ENCODE peak calls at places on chromosome 20, in five cellular contexts. L is breast epithelium, X is heart left ventricle, Z is PC-9, G is endothelial cell of umbilical vein. W is an unnamed sample.
A peak's percentile ranks its signal among the peaks of the same experiment; 100 is the strongest.

GRCh38 chr20:61405007-61405406 is 152.9 kb downstream of the CDH4 start:
- DNase-seq in L (no peak), X (no peak), Z (no peak), G (no peak), W (no peak)

GRCh38 chr20:20295621-20296498 is 72.0 kb upstream of the INSM1 start:
- DNase-seq in L (no peak), X (no peak), Z (no peak), G (no peak), W (no peak)

GRCh38 chr20:45425561-45425960 is 9.6 kb downstream of the PIGT start:
- DNase-seq in L (no peak), X (no peak), Z (no peak), G (no peak), W (no peak)

GRCh38 chr20:19975901-19976300 is 41.3 kb upstream of the NAA20 start:
- DNase-seq in L (no peak), X (peak; percentile 52), Z (no peak), G (no peak), W (peak; percentile 45)

GRCh38 chr20:13800728-13801134 is 15.9 kb downstream of the NDUFAF5 start:
- DNase-seq in L (peak; percentile 95), X (peak; percentile 98), Z (peak; percentile 79), G (peak; percentile 71), W (peak; percentile 81)

GRCh38 chr20:46779831-46780230 is 70.4 kb downstream of the SLC2A10 start:
- DNase-seq in L (no peak), X (no peak), Z (no peak), G (no peak), W (no peak)

GRCh38 chr20:24718696-24719095 is 230.4 kb upstream of the CST7 start:
- DNase-seq in L (no peak), X (no peak), Z (peak; percentile 25), G (no peak), W (no peak)

GRCh38 chr20:12077835-12078374 is 160.2 kb downstream of the BTBD3 start:
- DNase-seq in L (no peak), X (no peak), Z (no peak), G (no peak), W (no peak)

GRCh38 chr20:7980332-7981046 is 39.1 kb downstream of the TMX4 start:
- DNase-seq in L (no peak), X (no peak), Z (peak; percentile 2), G (peak; percentile 58), W (peak; percentile 72)

GRCh38 chr20:38119446-38119845 is 45.6 kb downstream of the TGM2 start:
- DNase-seq in L (no peak), X (no peak), Z (no peak), G (no peak), W (no peak)

GRCh38 chr20:63854766-63855362 is 6.4 kb upstream of the ABHD16B start:
- DNase-seq in L (no peak), X (peak; percentile 81), Z (no peak), G (no peak), W (peak; percentile 10)

GRCh38 chr20:36862857-36863668 is 12.9 kb upstream of the TLDC2 start:
- DNase-seq in L (no peak), X (no peak), Z (no peak), G (peak; percentile 19), W (peak; percentile 58)
- H3K4me1 ChIP-seq in L (peaks cover 7% of the 10 kb centered on the region), X (peaks cover 23% of the 10 kb centered on the region), Z (peaks cover 12% of the 10 kb centered on the region), G (peaks cover 17% of the 10 kb centered on the region), W (peaks cover 29% of the 10 kb centered on the region)

GRCh38 chr20:58852559-58853271 is at the start of gene GNAS:
- DNase-seq in L (no peak), X (peak; percentile 67), Z (peak; percentile 60), G (peak; percentile 47), W (peak; percentile 78)

GRCh38 chr20:58854638-58855471 is 2.3 kb downstream of the GNAS start:
- DNase-seq in L (no peak), X (no peak), Z (no peak), G (no peak), W (no peak)

GRCh38 chr20:58853466-58853865 is 950 bp downstream of the GNAS start:
- DNase-seq in L (no peak), X (no peak), Z (no peak), G (no peak), W (no peak)

GRCh38 chr20:58855506-58856314 is 3.2 kb downstream of the GNAS start:
- DNase-seq in L (peak; percentile 76), X (no peak), Z (peak; percentile 74), G (no peak), W (no peak)

DNA sequence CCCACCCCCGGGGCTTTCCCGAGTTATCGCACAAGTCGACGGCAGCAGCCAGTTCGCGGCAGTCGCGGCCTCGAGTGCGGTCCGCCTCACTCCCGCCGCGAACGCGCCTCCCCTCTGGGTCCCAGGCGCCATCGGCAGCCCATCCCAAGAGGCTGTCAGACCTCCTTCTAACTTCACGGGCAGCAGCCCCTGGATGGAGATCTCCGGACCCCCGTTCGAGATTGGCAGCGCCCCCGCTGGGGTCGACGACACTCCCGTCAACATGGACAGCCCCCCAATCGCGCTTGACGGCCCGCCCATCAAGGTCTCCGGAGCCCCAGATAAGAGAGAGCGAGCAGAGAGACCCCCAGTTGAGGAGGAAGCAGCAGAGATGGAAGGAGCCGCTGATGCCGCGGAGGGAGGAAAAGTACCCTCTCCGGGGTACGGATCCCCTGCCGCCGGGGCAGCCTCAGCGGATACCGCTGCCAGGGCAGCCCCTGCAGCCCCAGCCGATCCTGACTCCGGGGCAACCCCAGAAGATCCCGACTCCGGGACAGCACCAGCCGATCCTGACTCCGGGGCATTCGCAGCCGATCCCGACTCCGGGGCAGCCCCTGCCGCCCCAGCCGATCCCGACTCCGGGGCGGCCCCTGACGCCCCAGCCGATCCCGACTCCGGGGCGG is 1.6 kb downstream of the GNAS start:
- DNase-seq in L (no peak), X (no peak), Z (no peak), G (no peak), W (no peak)
- H3K4me1 ChIP-seq in L (peaks cover 6% of the 10 kb centered on the region), X (peaks cover 5% of the 10 kb centered on the region), Z (peaks cover 16% of the 10 kb centered on the region), G (no peaks in the 10 kb centered on the region), W (peaks cover 16% of the 10 kb centered on the region)

DNA sequence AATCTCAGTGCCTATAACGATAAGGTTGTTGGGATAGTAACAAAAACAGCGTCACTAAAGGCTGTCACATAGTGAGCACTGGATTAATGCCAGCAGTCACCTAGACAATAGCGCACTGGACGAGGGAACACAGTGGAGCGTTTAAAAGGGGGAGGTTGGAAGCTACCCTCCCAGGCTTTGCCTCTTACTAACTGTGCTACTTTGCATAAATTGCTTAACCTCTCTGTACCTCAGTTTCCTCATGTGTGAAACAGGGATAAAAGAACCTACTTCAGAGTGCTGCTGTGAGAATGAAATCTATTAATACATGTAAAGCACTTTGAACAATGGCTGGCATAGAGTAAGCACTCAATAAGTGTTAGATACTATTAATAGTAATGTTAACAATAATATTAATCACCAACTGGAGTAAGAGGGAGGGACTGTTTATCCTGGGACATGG is 10.5 kb downstream of the BCL2L1 start:
- DNase-seq in L (peak; percentile 71), X (peak; percentile 57), Z (no peak), G (no peak), W (peak; percentile 9)
- H3K4me1 ChIP-seq in L (peaks cover 76% of the 10 kb centered on the region), X (peaks cover 86% of the 10 kb centered on the region), Z (peaks cover 97% of the 10 kb centered on the region), G (peaks cover 51% of the 10 kb centered on the region), W (peaks cover 83% of the 10 kb centered on the region)

GRCh38 chr20:34045294-34045693 is 51.6 kb downstream of the RALY start:
- DNase-seq in L (no peak), X (peak; percentile 60), Z (no peak), G (peak; percentile 17), W (peak; percentile 49)

GRCh38 chr20:34046330-34046729 is 52.6 kb downstream of the RALY start:
- DNase-seq in L (no peak), X (no peak), Z (no peak), G (no peak), W (no peak)

GRCh38 chr20:34047010-34047687 is 53.4 kb downstream of the RALY start:
- DNase-seq in L (no peak), X (no peak), Z (no peak), G (no peak), W (no peak)

GRCh38 chr20:34043025-34043424 is 49.3 kb downstream of the RALY start:
- DNase-seq in L (no peak), X (no peak), Z (no peak), G (no peak), W (no peak)

GRCh38 chr20:34045930-34046329 is 52.2 kb downstream of the RALY start:
- DNase-seq in L (no peak), X (no peak), Z (no peak), G (no peak), W (no peak)
- H3K4me1 ChIP-seq in L (peaks cover 8% of the 10 kb centered on the region), X (peaks cover 39% of the 10 kb centered on the region), Z (no peaks in the 10 kb centered on the region), G (peaks cover 4% of the 10 kb centered on the region), W (peaks cover 12% of the 10 kb centered on the region)

GRCh38 chr20:6919792-6920468 is 152.4 kb downstream of the BMP2 start:
- DNase-seq in L (no peak), X (no peak), Z (no peak), G (no peak), W (no peak)
- H3K4me1 ChIP-seq in L (no peaks in the 10 kb centered on the region), X (no peaks in the 10 kb centered on the region), Z (no peaks in the 10 kb centered on the region), G (no peaks in the 10 kb centered on the region), W (no peaks in the 10 kb centered on the region)

GRCh38 chr20:50514035-50514337 is 3.8 kb downstream of the PTPN1 start:
- DNase-seq in L (no peak), X (no peak), Z (no peak), G (no peak), W (no peak)
- H3K4me1 ChIP-seq in L (peaks cover 10% of the 10 kb centered on the region), X (peaks cover 12% of the 10 kb centered on the region), Z (peaks cover 41% of the 10 kb centered on the region), G (peaks cover 38% of the 10 kb centered on the region), W (peaks cover 76% of the 10 kb centered on the region)

GRCh38 chr20:43451400-43451799 is 6.3 kb upstream of the SRSF6 start:
- DNase-seq in L (no peak), X (no peak), Z (no peak), G (no peak), W (no peak)
- H3K4me1 ChIP-seq in L (no peaks in the 10 kb centered on the region), X (no peaks in the 10 kb centered on the region), Z (peaks cover under 1% of the 10 kb centered on the region), G (peaks cover 7% of the 10 kb centered on the region), W (no peaks in the 10 kb centered on the region)

GRCh38 chr20:17971571-17972013 is 2.8 kb downstream of the MGME1 start:
- DNase-seq in L (peak; percentile 44), X (no peak), Z (no peak), G (peak; percentile 86), W (peak; percentile 58)

GRCh38 chr20:17969276-17969883 is 562 bp downstream of the MGME1 start:
- DNase-seq in L (peak; percentile 39), X (peak; percentile 41), Z (no peak), G (no peak), W (peak; percentile 66)

GRCh38 chr20:17967595-17968365 is 814 bp downstream of the SNX5 start:
- DNase-seq in L (no peak), X (no peak), Z (no peak), G (peak; percentile 57), W (peak; percentile 78)

GRCh38 chr20:17968366-17969275 is at the start of the genes MGME1 and SNX5:
- DNase-seq in L (peak; percentile 96), X (peak; percentile 100), Z (peak; percentile 100), G (peak; percentile 100), W (peak; percentile 99)

GRCh38 chr20:17969884-17970409 is 1.1 kb downstream of the MGME1 start:
- DNase-seq in L (peak; percentile 28), X (no peak), Z (no peak), G (peak; percentile 77), W (peak; percentile 62)
- H3K4me1 ChIP-seq in L (peaks cover 8% of the 10 kb centered on the region), X (peaks cover 33% of the 10 kb centered on the region), Z (peaks cover 59% of the 10 kb centered on the region), G (peaks cover 50% of the 10 kb centered on the region), W (peaks cover 51% of the 10 kb centered on the region)